ENCODE peak calls at places on chromosomes 2 and 18, in six cellular contexts. Y is cardiac fibroblast, U is fibroblast of lung, X is HT1080, H is AML-193, W is NCI-H446 treated with DMSO at 0.1 percent for 48 hours. B is an unnamed sample.

GRCh38 chr2:175228179-175228578 is 46.7 kb upstream of the ATP5MC3 start:
- DNase-seq in H (no peak), Y (no peak), U (no peak), W (no peak), X (no peak), B (no peak)

GRCh38 chr2:28687181-28687580 is 64.4 kb upstream of the PPP1CB start:
- DNase-seq in W (no peak), H (no peak), X (no peak), Y (no peak), U (no peak), B (no peak)

GRCh38 chr2:176395273-176395854 is 126.1 kb downstream of the MTX2 start:
- DNase-seq in Y (no peak), X (peak), W (no peak), U (peak), H (no peak), B (peak)

GRCh38 chr2:85886585-85886984 is 2.2 kb downstream of the ST3GAL5 start:
- DNase-seq in H (no peak), W (no peak), U (peak), X (peak), Y (peak), B (peak)

GRCh38 chr18:39681061-39681460 is 2115.5 kb upstream of the CELF4 start:
- DNase-seq in U (no peak), Y (no peak), X (no peak), H (no peak), W (no peak), B (no peak)

GRCh38 chr2:219001577-219002394 is 8.6 kb upstream of the CRYBA2 start:
- DNase-seq in W (no peak), Y (no peak), H (no peak), X (no peak), U (no peak), B (peak)

GRCh38 chr2:230895536-230896345 is 29.3 kb downstream of the GPR55 start:
- DNase-seq in W (no peak), Y (no peak), H (no peak), X (no peak), U (no peak), B (no peak)

GRCh38 chr18:61764381-61764780 is 128.4 kb downstream of the RNF152 start:
- DNase-seq in H (no peak), U (peak), Y (no peak), X (no peak), W (no peak), B (peak)

GRCh38 chr18:9854801-9855676 is 30.7 kb upstream of the TXNDC2 start:
- DNase-seq in W (no peak), X (no peak), H (no peak), Y (peak), U (peak), B (no peak)

B was measured in mammary epithelial cell.